ENCODE peak calls at places on chromosomes 2 and 18, in seven cellular contexts. L is fibroblast of pulmonary artery, T is GM10248, C is left colon, O is EL, Q is tibial nerve, Z is Calu3. H is an unnamed sample.

GRCh38 chr2:180717588-180717987 is 262.8 kb upstream of the UBE2E3 start:
- DNase-seq in L (no peak), T (no peak), C (no peak), O (no peak), Q (no peak), Z (no peak), H (no peak)

GRCh38 chr2:144496067-144496466 is 23.9 kb downstream of the ZEB2 start:
- DNase-seq in L (no peak), T (no peak), C (no peak), O (no peak), Q (no peak), Z (no peak), H (no peak)

GRCh38 chr18:69686861-69687260 is 260.8 kb downstream of the CD226 start:
- DNase-seq in L (peak), T (no peak), C (no peak), O (no peak), Q (no peak), Z (no peak), H (no peak)

GRCh38 chr2:47536696-47537095 is 133.7 kb downstream of the MSH2 start:
- DNase-seq in L (no peak), T (no peak), C (no peak), O (no peak), Q (no peak), Z (no peak), H (no peak)

GRCh38 chr18:21316296-21316695 is 74.3 kb downstream of the GREB1L start:
- DNase-seq in L (no peak), T (no peak), C (no peak), O (no peak), Q (no peak), Z (no peak), H (no peak)

GRCh38 chr2:71923887-71924533 is 223.7 kb downstream of the CYP26B1 start:
- DNase-seq in L (peak), T (peak), C (peak), O (peak), Q (peak), Z (peak), H (no peak)

GRCh38 chr2:8582850-8583399 is 98.9 kb upstream of the ID2 start:
- DNase-seq in L (no peak), T (no peak), C (no peak), O (no peak), Q (no peak), Z (no peak), H (no peak)

GRCh38 chr2:212237350-212238095 is 301.1 kb downstream of the ERBB4 start:
- DNase-seq in L (no peak), T (no peak), C (no peak), O (no peak), Q (no peak), Z (no peak), H (no peak)

GRCh38 chr2:715847-716573 is 38.8 kb upstream of the TMEM18 start:
- DNase-seq in L (peak), T (no peak), C (no peak), O (no peak), Q (no peak), Z (no peak), H (peak)

GRCh38 chr18:44579745-44580144 is 100.9 kb upstream of the SETBP1 start:
- DNase-seq in L (no peak), T (no peak), C (no peak), O (no peak), Q (no peak), Z (no peak), H (no peak)

GRCh38 chr18:63098014-63098981 is 221.3 kb downstream of the BCL2 start:
- DNase-seq in L (no peak), T (peak), C (no peak), O (no peak), Q (no peak), Z (no peak), H (no peak)

GRCh38 chr2:221312634-221313033 is 259.5 kb downstream of the EPHA4 start:
- DNase-seq in L (no peak), T (no peak), C (no peak), O (no peak), Q (no peak), Z (no peak), H (no peak)

GRCh38 chr2:216059233-216059834 is 22.3 kb downstream of the PECR start:
- DNase-seq in L (no peak), T (no peak), C (no peak), O (no peak), Q (no peak), Z (no peak), H (no peak)

GRCh38 chr2:100043246-100043890 is 99.0 kb downstream of the AFF3 start:
- DNase-seq in L (no peak), T (no peak), C (no peak), O (no peak), Q (no peak), Z (no peak), H (no peak)

GRCh38 chr2:47558116-47559078 is 155.4 kb downstream of the MSH2 start:
- DNase-seq in L (no peak), T (no peak), C (no peak), O (no peak), Q (no peak), Z (no peak), H (peak)

GRCh38 chr2:218744615-218745014 is 34.0 kb downstream of the TTLL4 start:
- DNase-seq in L (no peak), T (peak), C (no peak), O (no peak), Q (no peak), Z (no peak), H (no peak)

GRCh38 chr2:9484533-9484932 is 10.2 kb downstream of the IAH1 start:
- DNase-seq in L (no peak), T (no peak), C (no peak), O (no peak), Q (no peak), Z (no peak), H (no peak)

GRCh38 chr2:43210125-43210466 is 16.3 kb downstream of the ZFP36L2 start:
- DNase-seq in L (no peak), T (no peak), C (no peak), O (no peak), Q (no peak), Z (no peak), H (no peak)

GRCh38 chr2:141767051-141767450 is 363.8 kb downstream of the LRP1B start:
- DNase-seq in L (peak), T (no peak), C (no peak), O (peak), Q (no peak), Z (no peak), H (no peak)

GRCh38 chr18:6757966-6758365 is 28.4 kb downstream of the ARHGAP28 start:
- DNase-seq in L (no peak), T (no peak), C (no peak), O (peak), Q (no peak), Z (no peak), H (peak)

GRCh38 chr2:1557467-1557820 is 144.2 kb downstream of the TPO start:
- DNase-seq in L (no peak), T (no peak), C (no peak), O (no peak), Q (no peak), Z (no peak), H (no peak)

GRCh38 chr18:53799134-53799533 is 425.3 kb downstream of the MBD2 start:
- DNase-seq in L (peak), T (no peak), C (no peak), O (no peak), Q (no peak), Z (no peak), H (peak)

GRCh38 chr2:3189076-3189591 is 188.5 kb downstream of the EIPR1 start:
- DNase-seq in L (no peak), T (no peak), C (no peak), O (peak), Q (no peak), Z (no peak), H (no peak)

GRCh38 chr2:97936199-97936598 is 59.5 kb downstream of the TMEM131 start:
- DNase-seq in L (no peak), T (no peak), C (no peak), O (no peak), Q (no peak), Z (peak), H (no peak)

GRCh38 chr18:51236225-51236624 is 38.7 kb upstream of the MEX3C start:
- DNase-seq in L (peak), T (no peak), C (no peak), O (peak), Q (no peak), Z (peak), H (peak)

GRCh38 chr2:112519506-112519905 is 22.8 kb upstream of the POLR1B start:
- DNase-seq in L (no peak), T (no peak), C (no peak), O (no peak), Q (no peak), Z (no peak), H (no peak)